ENCODE peak calls at places on chromosomes 13 and 19, in eight cellular contexts. C is stomach; O is activated CD4-positive, alpha-beta T cell treated with anti-CD3 and anti-CD28 coated beads, Interleukin-2, amount 50 U/mL, for 24 hours; R is stimulated activated CD4-positive, alpha-beta T cell treated with anti-CD3 and anti-CD28 coated beads, TNF-alpha, amount 100 ng/mL, for 24 hours; Z is tibial artery; Q is astrocyte; D is GM20000; K is astrocyte of the spinal cord. H is an unnamed sample.

GRCh38 chr19:4556574-4557185 is 2.8 kb downstream of the SEMA6B start:
- DNase-seq in D (no peak), C (no peak), Q (no peak), Z (no peak), K (no peak), O (no peak), R (no peak), H (peak)

GRCh38 chr13:111958612-111959395 is 108.1 kb upstream of the SOX1 start:
- DNase-seq in D (no peak), R (no peak), C (peak), K (no peak), O (no peak), Q (no peak), Z (no peak), H (no peak)

GRCh38 chr13:114286808-114287207 is 5.4 kb downstream of the UPF3A start:
- DNase-seq in C (no peak), Q (peak), O (no peak), D (no peak), R (no peak), Z (no peak), K (peak), H (no peak)

GRCh38 chr19:2478756-2479555 is 3.0 kb downstream of the GADD45B start:
- DNase-seq in K (peak), R (no peak), Z (peak), D (peak), C (peak), Q (peak), O (peak), H (peak)

GRCh38 chr13:78875792-78876580 is 217.0 kb upstream of the OBI1 start:
- DNase-seq in K (no peak), D (no peak), R (no peak), Q (no peak), C (no peak), Z (no peak), O (no peak), H (no peak)

GRCh38 chr19:47897857-47898256 is 11.7 kb upstream of the SULT2A1 start:
- DNase-seq in Z (no peak), C (peak), R (no peak), K (no peak), O (no peak), Q (no peak), D (no peak), H (no peak)

GRCh38 chr19:41161903-41162302 is 31.1 kb upstream of the CYP2S1 start:
- DNase-seq in R (no peak), K (no peak), O (no peak), Z (no peak), Q (no peak), C (no peak), D (no peak), H (no peak)

GRCh38 chr19:29211562-29212416 is 1.2 kb downstream of the UQCRFS1 start:
- DNase-seq in K (peak), C (no peak), O (no peak), Q (peak), R (no peak), Z (no peak), D (peak), H (no peak)

GRCh38 chr19:32824136-32824835 is 45.3 kb downstream of the SLC7A9 start:
- DNase-seq in O (no peak), Z (no peak), C (no peak), R (no peak), K (no peak), Q (no peak), D (no peak), H (no peak)

GRCh38 chr19:47258434-47258833 is 2.1 kb downstream of the CCDC9 start:
- DNase-seq in O (no peak), K (no peak), Z (no peak), D (no peak), C (no peak), R (no peak), Q (no peak), H (no peak)

GRCh38 chr19:4338441-4339350 is at the start of gene STAP2:
- DNase-seq in R (no peak), O (peak), K (no peak), Z (no peak), D (no peak), Q (no peak), C (peak), H (peak)

GRCh38 chr19:18319591-18320135 is 3.2 kb downstream of the LSM4 start:
- DNase-seq in R (no peak), O (no peak), Z (no peak), K (no peak), D (no peak), C (peak), Q (no peak), H (no peak)

GRCh38 chr19:3106509-3107141 is 12.5 kb downstream of the GNA11 start:
- DNase-seq in D (no peak), R (no peak), Q (no peak), Z (no peak), C (no peak), O (no peak), K (no peak), H (no peak)

GRCh38 chr19:2409352-2409912 is 18.0 kb downstream of the TIMM13 start:
- DNase-seq in D (no peak), Q (no peak), R (no peak), C (no peak), O (no peak), K (no peak), Z (no peak), H (no peak)

GRCh38 chr19:35294328-35294727 is 2.4 kb downstream of the MAG start:
- DNase-seq in D (no peak), O (no peak), R (no peak), Z (no peak), Q (no peak), C (no peak), K (peak), H (no peak)

GRCh38 chr19:1219786-1220451 is 14.3 kb downstream of the STK11 start:
- DNase-seq in O (no peak), D (no peak), K (no peak), R (no peak), Z (no peak), Q (no peak), C (no peak), H (no peak)

GRCh38 chr19:29620931-29621351 is 14.9 kb downstream of the POP4 start:
- DNase-seq in O (no peak), C (no peak), D (no peak), Q (no peak), Z (no peak), K (no peak), R (peak), H (no peak)

GRCh38 chr13:114135731-114136171 is 3.3 kb upstream of the RASA3 start:
- DNase-seq in K (no peak), O (no peak), D (no peak), R (no peak), Q (peak), Z (no peak), C (no peak), H (no peak)